ENCODE peak calls at places on chromosomes 3 and 15, in six cellular contexts. E, X, V, Z, Y and U are unnamed samples.

GRCh38 chr15:23395030-23395692 is 40.6 kb downstream of the GOLGA8S start:
- DNase-seq in E (no peak), X (no peak), V (no peak), Z (no peak), Y (no peak), U (no peak)

GRCh38 chr3:53844262-53845102 is 1.7 kb downstream of the CHDH start:
- DNase-seq in E (peak), X (no peak), V (no peak), Z (no peak), Y (peak), U (no peak)

GRCh38 chr3:113441051-113441770 is at the start of gene CFAP44:
- DNase-seq in E (peak), X (peak), V (no peak), Z (peak), Y (peak), U (no peak)

GRCh38 chr15:69158843-69159240 is 1.6 kb upstream of the GLCE start:
- DNase-seq in E (no peak), X (no peak), V (no peak), Z (no peak), Y (no peak), U (no peak)

GRCh38 chr15:88334436-88334835 is 77.9 kb upstream of the NTRK3 start:
- DNase-seq in E (no peak), X (no peak), V (no peak), Z (peak), Y (no peak), U (no peak)

GRCh38 chr15:79084308-79084968 is 6.1 kb downstream of the RASGRF1 start:
- DNase-seq in E (peak), X (no peak), V (no peak), Z (no peak), Y (no peak), U (peak)

GRCh38 chr3:124034016-124034808 is 42.3 kb upstream of the ROPN1 start:
- DNase-seq in E (peak), X (peak), V (no peak), Z (peak), Y (peak), U (no peak)

GRCh38 chr3:111277226-111277625 is 205.6 kb downstream of the NECTIN3 start:
- DNase-seq in E (no peak), X (no peak), V (no peak), Z (peak), Y (no peak), U (peak)

GRCh38 chr3:193895409-193895808 is 240.5 kb upstream of the HES1 start:
- DNase-seq in E (no peak), X (no peak), V (no peak), Z (no peak), Y (no peak), U (no peak)

GRCh38 chr3:11600501-11601282 is 43.0 kb downstream of the VGLL4 start:
- DNase-seq in E (peak), X (peak), V (no peak), Z (peak), Y (no peak), U (peak)

GRCh38 chr3:85161544-85161943 is 202.8 kb downstream of the CADM2 start:
- DNase-seq in E (no peak), X (no peak), V (no peak), Z (no peak), Y (no peak), U (no peak)

GRCh38 chr3:189806171-189806951 is 175.2 kb downstream of the TP63 start:
- DNase-seq in E (no peak), X (peak), V (no peak), Z (no peak), Y (no peak), U (peak)

GRCh38 chr15:39145854-39146253 is 435.0 kb upstream of the THBS1 start:
- DNase-seq in E (no peak), X (no peak), V (no peak), Z (peak), Y (no peak), U (no peak)

GRCh38 chr15:48963524-48964113 is at the start of gene SHC4:
- DNase-seq in E (peak), X (peak), V (peak), Z (peak), Y (peak), U (peak)

GRCh38 chr3:63519426-63519825 is 133.0 kb upstream of the SNTN start:
- DNase-seq in E (no peak), X (no peak), V (no peak), Z (peak), Y (no peak), U (peak)

GRCh38 chr15:37979597-37979996 is 45.2 kb downstream of the TMCO5A start:
- DNase-seq in E (no peak), X (no peak), V (no peak), Z (no peak), Y (no peak), U (peak)

GRCh38 chr3:185920168-185920567 is 17.6 kb downstream of the TRA2B start:
- DNase-seq in E (no peak), X (no peak), V (no peak), Z (no peak), Y (no peak), U (no peak)

GRCh38 chr3:10531031-10531430 is 25.6 kb upstream of the ATP2B2 start:
- DNase-seq in E (no peak), X (no peak), V (no peak), Z (no peak), Y (no peak), U (no peak)

GRCh38 chr3:86923071-86923476 is 67.9 kb downstream of the VGLL3 start:
- DNase-seq in E (no peak), X (no peak), V (no peak), Z (peak), Y (no peak), U (peak)

GRCh38 chr3:124516333-124516732 is 213.9 kb upstream of the UMPS start:
- DNase-seq in E (no peak), X (no peak), V (no peak), Z (no peak), Y (no peak), U (no peak)

GRCh38 chr3:162769559-162769958 is 1273.0 kb downstream of the OTOL1 start:
- DNase-seq in E (no peak), X (no peak), V (no peak), Z (peak), Y (no peak), U (peak)

GRCh38 chr3:136632625-136633081 is 119.5 kb downstream of the STAG1 start:
- DNase-seq in E (no peak), X (no peak), V (no peak), Z (peak), Y (no peak), U (no peak)

GRCh38 chr3:126300001-126300760 is 57.0 kb downstream of the KLF15 start:
- DNase-seq in E (no peak), X (peak), V (no peak), Z (no peak), Y (no peak), U (no peak)

GRCh38 chr3:63625161-63625560 is 27.3 kb upstream of the SNTN start:
- DNase-seq in E (no peak), X (no peak), V (no peak), Z (peak), Y (no peak), U (peak)

GRCh38 chr15:48582472-48583235 is 62.9 kb downstream of the FBN1 start:
- DNase-seq in E (no peak), X (no peak), V (no peak), Z (peak), Y (no peak), U (peak)

GRCh38 chr15:79408041-79408440 is 24.1 kb upstream of the MINAR1 start:
- DNase-seq in E (no peak), X (no peak), V (no peak), Z (no peak), Y (no peak), U (no peak)

GRCh38 chr3:127629462-127630403 is 748 bp downstream of the PODXL2 start:
- DNase-seq in E (no peak), X (no peak), V (no peak), Z (no peak), Y (peak), U (no peak)

GRCh38 chr3:22399566-22399965 is 648.6 kb upstream of the ZNF385D start:
- DNase-seq in E (no peak), X (no peak), V (no peak), Z (peak), Y (no peak), U (no peak)

GRCh38 chr3:165130709-165131108 is 52.4 kb upstream of the SI start:
- DNase-seq in E (no peak), X (no peak), V (no peak), Z (no peak), Y (no peak), U (no peak)

GRCh38 chr15:61879219-61879618 is 181.0 kb downstream of the VPS13C start:
- DNase-seq in E (no peak), X (no peak), V (no peak), Z (no peak), Y (no peak), U (no peak)

GRCh38 chr3:27869152-27869551 is 147.0 kb upstream of the EOMES start:
- DNase-seq in E (no peak), X (no peak), V (no peak), Z (no peak), Y (no peak), U (no peak)

GRCh38 chr3:123346726-123347125 is 102.2 kb downstream of the ADCY5 start:
- DNase-seq in E (no peak), X (no peak), V (no peak), Z (no peak), Y (no peak), U (peak)

GRCh38 chr3:194130807-194131589 is 5.0 kb upstream of the HES1 start:
- DNase-seq in E (peak), X (no peak), V (peak), Z (no peak), Y (peak), U (no peak)